ENCODE peak calls at places on chromosomes 7 and 10, in five cellular contexts. One of them, this sample, is unnamed.

GRCh38 chr7:20296444-20296843 is 34.3 kb upstream of the ITGB8 start:
- DNase-seq in sciatic nerve: no peak
- DNase-seq in thoracic aorta: no peak
- DNase-seq in transverse colon: no peak
- DNase-seq in HFFc6: no peak
- DNase-seq in this sample: no peak

GRCh38 chr7:34086064-34086463 is 180.7 kb downstream of the BMPER start:
- DNase-seq in thoracic aorta: no peak
- DNase-seq in transverse colon: no peak
- DNase-seq in sciatic nerve: no peak
- DNase-seq in HFFc6: no peak
- DNase-seq in this sample: no peak

GRCh38 chr7:151077705-151078232 is 2.8 kb downstream of the FASTK start:
- DNase-seq in sciatic nerve: no peak
- DNase-seq in transverse colon: no peak
- DNase-seq in thoracic aorta: no peak
- DNase-seq in HFFc6: peak
- DNase-seq in this sample: no peak

GRCh38 chr7:6536899-6537298 is 14.4 kb downstream of the GRID2IP start:
- DNase-seq in thoracic aorta: no peak
- DNase-seq in transverse colon: no peak
- DNase-seq in HFFc6: no peak
- DNase-seq in sciatic nerve: no peak
- DNase-seq in this sample: no peak

GRCh38 chr7:47938574-47939165 is 9.6 kb downstream of the PKD1L1 start:
- DNase-seq in thoracic aorta: no peak
- DNase-seq in sciatic nerve: no peak
- DNase-seq in HFFc6: no peak
- DNase-seq in transverse colon: no peak
- DNase-seq in this sample: no peak

GRCh38 chr7:30422922-30423321 is 55.7 kb downstream of the NOD1 start:
- DNase-seq in transverse colon: no peak
- DNase-seq in HFFc6: no peak
- DNase-seq in thoracic aorta: no peak
- DNase-seq in sciatic nerve: no peak
- DNase-seq in this sample: no peak

GRCh38 chr7:22350466-22351328 is 6.3 kb downstream of the RAPGEF5 start:
- DNase-seq in sciatic nerve: no peak
- DNase-seq in HFFc6: peak
- DNase-seq in transverse colon: no peak
- DNase-seq in thoracic aorta: no peak
- DNase-seq in this sample: no peak

GRCh38 chr7:121562274-121562673 is 166.2 kb upstream of the FAM3C start:
- DNase-seq in HFFc6: peak
- DNase-seq in thoracic aorta: no peak
- DNase-seq in transverse colon: no peak
- DNase-seq in sciatic nerve: no peak
- DNase-seq in this sample: no peak

GRCh38 chr10:123494409-123494808 is 171.7 kb upstream of the GPR26 start:
- DNase-seq in transverse colon: no peak
- DNase-seq in HFFc6: no peak
- DNase-seq in thoracic aorta: no peak
- DNase-seq in sciatic nerve: no peak
- DNase-seq in this sample: no peak

GRCh38 chr7:151867912-151868804 is 8.8 kb downstream of the PRKAG2 start:
- DNase-seq in HFFc6: no peak
- DNase-seq in thoracic aorta: no peak
- DNase-seq in sciatic nerve: no peak
- DNase-seq in transverse colon: no peak
- DNase-seq in this sample: peak

GRCh38 chr10:127881262-127881661 is 11.5 kb downstream of the CLRN3 start:
- DNase-seq in thoracic aorta: no peak
- DNase-seq in HFFc6: no peak
- DNase-seq in sciatic nerve: no peak
- DNase-seq in transverse colon: peak
- DNase-seq in this sample: no peak

GRCh38 chr7:123293710-123294109 is 93.9 kb upstream of the SLC13A1 start:
- DNase-seq in sciatic nerve: no peak
- DNase-seq in thoracic aorta: no peak
- DNase-seq in HFFc6: no peak
- DNase-seq in transverse colon: no peak
- DNase-seq in this sample: no peak

GRCh38 chr10:58951750-58952149 is 224.7 kb upstream of the PHYHIPL start:
- DNase-seq in transverse colon: no peak
- DNase-seq in thoracic aorta: no peak
- DNase-seq in HFFc6: peak
- DNase-seq in sciatic nerve: no peak
- DNase-seq in this sample: no peak

GRCh38 chr10:102066421-102067068 is 1.4 kb downstream of the HPS6 start:
- DNase-seq in HFFc6: no peak
- DNase-seq in sciatic nerve: peak
- DNase-seq in transverse colon: peak
- DNase-seq in thoracic aorta: no peak
- DNase-seq in this sample: no peak

GRCh38 chr7:120926943-120927346 is 23.6 kb upstream of the ING3 start:
- DNase-seq in sciatic nerve: no peak
- DNase-seq in thoracic aorta: no peak
- DNase-seq in HFFc6: no peak
- DNase-seq in transverse colon: no peak
- DNase-seq in this sample: no peak